ENCODE peak calls at places on chromosomes 3 and 15, in eight cellular contexts. H, Q, C, V, A, I, T and G are unnamed samples.

GRCh38 chr3:139534444-139534812 is 5.1 kb downstream of the RBP1 start:
- DNase-seq in H (peak; percentile 61), T (no peak), A (peak; percentile 91), C (peak; percentile 76), Q (no peak), I (no peak), V (no peak), G (no peak)

GRCh38 chr15:39124925-39125625 is 455.8 kb upstream of the THBS1 start:
- DNase-seq in T (no peak), A (no peak), V (no peak), C (no peak), H (no peak), Q (no peak), I (no peak), G (no peak)

GRCh38 chr3:46998121-46998851 is 18.8 kb downstream of the NBEAL2 start:
- DNase-seq in V (peak; percentile 44), A (peak; percentile 50), T (no peak), I (peak; percentile 93), Q (no peak), C (peak; percentile 88), H (peak; percentile 88), G (no peak)

GRCh38 chr3:98787181-98787580 is 24.0 kb downstream of the ST3GAL6 start:
- DNase-seq in I (no peak), A (no peak), Q (no peak), V (no peak), C (no peak), H (no peak), T (no peak), G (no peak)

GRCh38 chr15:57334257-57334656 is 42.0 kb upstream of the CGNL1 start:
- DNase-seq in C (no peak), T (no peak), Q (no peak), A (peak; percentile 3), V (no peak), H (no peak), I (no peak), G (no peak)

GRCh38 chr3:72157782-72158638 is 373.1 kb upstream of the PROK2 start:
- DNase-seq in H (no peak), Q (no peak), I (no peak), V (no peak), T (no peak), C (no peak), A (no peak), G (no peak)

GRCh38 chr3:166351461-166351860 is 514.2 kb upstream of the BCHE start:
- DNase-seq in A (no peak), V (no peak), T (no peak), H (no peak), I (no peak), Q (no peak), C (no peak), G (no peak)

GRCh38 chr3:150345021-150345538 is 63.0 kb upstream of the TSC22D2 start:
- DNase-seq in I (peak; percentile 81), H (no peak), V (no peak), C (peak; percentile 25), T (no peak), A (peak; percentile 99), Q (no peak), G (no peak)

GRCh38 chr3:156150434-156151066 is 30.2 kb downstream of the KCNAB1 start:
- DNase-seq in Q (no peak), A (peak; percentile 44), C (peak; percentile 68), V (peak; percentile 44), T (peak; percentile 5), I (peak; percentile 80), H (no peak), G (peak; percentile 43)

GRCh38 chr3:156151824-156152428 is 31.5 kb downstream of the KCNAB1 start:
- DNase-seq in I (peak; percentile 90), T (peak; percentile 8), V (peak; percentile 61), H (peak; percentile 75), C (peak; percentile 81), Q (peak; percentile 71), A (peak; percentile 50), G (peak; percentile 37)

GRCh38 chr3:156148345-156148945 is 28.1 kb downstream of the KCNAB1 start:
- DNase-seq in C (peak; percentile 10), I (no peak), V (no peak), Q (no peak), H (no peak), A (no peak), T (no peak), G (no peak)

GRCh38 chr3:156148946-156149348 is 28.6 kb downstream of the KCNAB1 start:
- DNase-seq in A (no peak), I (no peak), V (no peak), Q (no peak), H (no peak), T (no peak), C (no peak), G (no peak)

DNA sequence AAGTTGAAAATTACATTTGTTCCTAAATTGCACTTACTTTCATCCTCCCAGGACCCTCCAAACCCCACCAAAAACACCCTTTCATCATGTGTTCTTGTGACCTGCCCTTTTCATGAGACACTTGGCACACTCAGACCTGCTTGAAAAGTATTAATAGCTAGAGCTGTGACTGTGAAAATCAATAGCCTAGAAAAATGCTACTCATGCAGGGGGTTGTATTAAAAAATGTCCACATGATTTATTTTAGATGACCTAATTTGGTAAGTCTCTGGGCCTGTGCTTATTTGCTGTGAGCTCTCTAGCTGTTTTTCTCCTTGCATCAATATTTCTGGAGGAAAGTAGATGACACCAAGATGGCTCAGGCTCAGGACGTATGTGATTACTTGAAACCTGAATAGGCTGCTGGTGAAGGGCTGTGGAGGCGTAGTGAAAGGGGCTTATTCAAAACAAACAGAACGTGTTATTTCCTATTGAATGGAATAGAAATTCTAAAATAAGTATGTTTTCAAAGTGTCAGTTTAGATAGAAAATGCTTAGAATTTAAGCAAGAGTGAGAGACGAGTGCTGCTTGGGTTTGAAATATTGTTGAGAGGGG is 29.5 kb downstream of the KCNAB1 start:
- DNase-seq in T (no peak), C (no peak), V (no peak), H (no peak), I (no peak), A (no peak), Q (no peak), G (no peak)
- H3K27ac ChIP-seq in T (peak overlapping the region; percentile 66), C (peak overlapping the region; percentile 67), V (no peak overlapping the region), H (peak overlapping the region; percentile 68), I (no peak overlapping the region), A (no peak overlapping the region), Q (no peak overlapping the region), G (peak overlapping the region; percentile 78)

DNA sequence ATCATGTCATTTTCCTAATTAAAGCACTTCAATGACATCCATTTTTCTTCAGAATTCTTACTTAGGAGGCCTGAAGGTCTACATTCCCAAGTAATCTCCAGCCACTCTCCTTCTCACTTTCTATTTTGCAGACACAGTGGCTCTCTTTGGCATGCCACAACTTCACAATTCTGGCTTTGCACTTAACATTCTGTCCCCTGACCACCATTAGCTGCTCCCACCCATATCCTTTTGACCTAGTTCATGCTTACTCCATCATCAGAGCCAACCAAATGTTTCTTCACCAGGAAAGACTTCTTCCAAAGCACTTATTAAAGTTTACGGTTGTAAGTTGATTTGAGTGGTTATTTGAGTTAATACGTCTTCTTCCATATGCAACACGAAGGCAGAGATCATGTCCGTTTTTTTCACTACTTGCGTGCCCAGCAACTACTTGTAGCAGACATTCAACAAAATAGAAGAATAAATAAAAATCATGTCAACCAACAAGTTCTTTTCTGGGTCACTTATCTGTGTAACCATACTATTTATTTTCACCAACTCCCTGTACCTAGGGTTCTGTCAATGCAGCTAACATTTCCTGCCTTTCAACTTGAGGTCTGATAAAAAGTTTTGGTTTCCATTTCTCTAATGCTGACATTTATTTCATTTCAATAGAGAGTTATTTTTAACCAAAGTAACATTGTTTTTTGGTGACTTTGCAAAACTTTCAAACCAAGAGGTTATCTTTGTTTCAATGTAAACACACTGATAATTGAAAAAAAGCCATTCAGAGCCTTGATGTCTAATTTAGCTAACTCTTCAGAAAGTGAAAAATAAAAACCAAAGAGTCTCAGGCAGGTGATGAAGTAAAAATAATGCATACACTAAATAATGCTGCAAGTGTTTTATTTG is 9.9 kb upstream of the TIPARP start:
- DNase-seq in V (no peak), Q (no peak), C (no peak), T (no peak), I (no peak), H (no peak), A (no peak), G (no peak)
- H3K27ac ChIP-seq in V (no peak overlapping the region), Q (no peak overlapping the region), C (no peak overlapping the region), T (no peak overlapping the region), I (no peak overlapping the region), H (no peak overlapping the region), A (no peak overlapping the region), G (no peak overlapping the region)

GRCh38 chr3:109687626-109688025 is 350.3 kb upstream of the DPPA4 start:
- DNase-seq in C (no peak), V (peak; percentile 37), Q (no peak), T (no peak), I (no peak), A (no peak), H (no peak), G (no peak)

GRCh38 chr3:109683746-109684145 is 346.4 kb upstream of the DPPA4 start:
- DNase-seq in I (no peak), C (no peak), Q (no peak), H (no peak), A (peak; percentile 5), T (no peak), V (no peak), G (no peak)

GRCh38 chr3:109679672-109680071 is 342.3 kb upstream of the DPPA4 start:
- DNase-seq in A (no peak), V (no peak), I (no peak), C (no peak), T (no peak), Q (no peak), H (no peak), G (no peak)

GRCh38 chr3:109685084-109686079 is 348.0 kb upstream of the DPPA4 start:
- DNase-seq in Q (no peak), H (peak; percentile 93), I (no peak), V (no peak), A (peak; percentile 96), C (peak; percentile 97), T (no peak), G (no peak)
- H3K27ac ChIP-seq in Q (no peak overlapping the region), H (peak overlapping the region; percentile 42), I (no peak overlapping the region), V (no peak overlapping the region), A (no peak overlapping the region), C (peak overlapping the region; percentile 62), T (no peak overlapping the region), G (no peak overlapping the region)

GRCh38 chr3:12944413-12944812 is 103.0 kb upstream of the RPL32 start:
- DNase-seq in T (no peak), Q (no peak), A (no peak), I (peak; percentile 23), V (no peak), C (no peak), H (no peak), G (no peak)

GRCh38 chr3:12940854-12941253 is 99.5 kb upstream of the RPL32 start:
- DNase-seq in V (no peak), H (no peak), Q (no peak), T (no peak), A (no peak), C (no peak), I (no peak), G (no peak)

GRCh38 chr3:12939137-12939536 is 97.8 kb upstream of the RPL32 start:
- DNase-seq in Q (no peak), T (no peak), V (no peak), C (no peak), A (no peak), H (no peak), I (no peak), G (no peak)

GRCh38 chr3:12943124-12944021 is 102.0 kb upstream of the RPL32 start:
- DNase-seq in V (no peak), A (no peak), T (no peak), C (peak; percentile 56), I (no peak), H (no peak), Q (no peak), G (no peak)

DNA sequence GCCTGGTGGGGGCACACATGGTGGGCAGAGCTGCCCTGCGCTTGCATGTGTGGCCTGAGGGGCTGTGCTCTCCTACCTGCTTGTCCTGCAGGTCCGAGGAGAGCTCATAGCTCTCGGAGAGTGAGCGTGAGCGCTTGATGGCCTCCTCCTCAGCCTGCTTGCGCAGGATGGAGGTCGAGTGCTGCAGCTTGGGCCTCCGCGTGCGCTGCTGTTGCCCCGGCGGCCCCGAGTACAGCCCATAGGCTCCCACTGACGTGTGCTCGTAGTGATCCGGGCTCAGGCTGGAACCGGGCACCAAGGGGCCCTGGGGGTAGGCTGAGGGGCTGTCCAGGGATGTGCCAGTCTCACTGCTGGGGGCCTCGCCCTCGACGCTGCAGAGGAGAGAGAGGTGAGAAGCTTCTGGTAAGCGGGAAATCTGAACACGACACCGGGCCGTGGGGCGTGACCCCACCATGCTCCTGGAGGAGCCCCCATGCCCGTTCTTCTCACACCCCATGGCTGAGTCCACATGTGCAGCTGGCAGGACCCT is 100.2 kb upstream of the RPL32 start:
- DNase-seq in C (no peak), I (no peak), Q (no peak), T (no peak), A (no peak), H (no peak), V (no peak), G (no peak)
- H3K27ac ChIP-seq in C (no peak overlapping the region), I (no peak overlapping the region), Q (no peak overlapping the region), T (peak overlapping the region; percentile 4), A (no peak overlapping the region), H (no peak overlapping the region), V (no peak overlapping the region), G (no peak overlapping the region)